ENCODE peak calls at places on chromosome 18, in seven cellular contexts. W, Y, S, F, K, G and H are unnamed samples.

GRCh38 chr18:61554117-61554776 is 221.0 kb downstream of the CDH20 start:
- DNase-seq in F (no peak), K (no peak), Y (no peak), S (no peak), G (no peak), W (no peak), H (no peak)

GRCh38 chr18:52069201-52069600 is 270.8 kb upstream of the DCC start:
- DNase-seq in G (no peak), S (no peak), K (no peak), F (no peak), W (no peak), Y (no peak), H (no peak)

GRCh38 chr18:63606526-63606925 is 19.4 kb downstream of the SERPINB13 start:
- DNase-seq in W (no peak), F (no peak), S (no peak), G (peak), K (peak), Y (peak), H (no peak)

GRCh38 chr18:48619016-48619415 is 80.2 kb downstream of the CTIF start:
- DNase-seq in W (no peak), G (no peak), F (no peak), K (no peak), Y (no peak), S (no peak), H (no peak)

GRCh38 chr18:30175621-30176225 is 866.8 kb downstream of the DSC3 start:
- DNase-seq in F (no peak), G (no peak), S (no peak), K (no peak), W (no peak), Y (no peak), H (no peak)

GRCh38 chr18:28176933-28177827 is at the start of gene CDH2:
- DNase-seq in F (peak), K (peak), Y (peak), W (peak), G (peak), S (peak), H (peak)

GRCh38 chr18:32366586-32367538 is 103.8 kb downstream of the GAREM1 start:
- DNase-seq in K (peak), F (no peak), W (no peak), G (peak), Y (no peak), S (peak), H (no peak)

GRCh38 chr18:73660931-73661330 is 486.7 kb downstream of the FBXO15 start:
- DNase-seq in G (no peak), W (no peak), Y (no peak), S (no peak), F (no peak), K (no peak), H (no peak)

GRCh38 chr18:76115580-76115979 is 379.5 kb downstream of the ZNF516 start:
- DNase-seq in G (no peak), W (no peak), F (no peak), K (no peak), S (no peak), Y (no peak), H (no peak)

GRCh38 chr18:59008302-59008974 is 131.2 kb upstream of the SEC11C start:
- DNase-seq in G (peak), Y (no peak), W (no peak), S (peak), F (peak), K (peak), H (no peak)

GRCh38 chr18:62607708-62608428 is 85.0 kb downstream of the ZCCHC2 start:
- DNase-seq in K (no peak), Y (no peak), W (no peak), F (no peak), S (no peak), G (no peak), H (no peak)

GRCh38 chr18:38847326-38847725 is 1281.7 kb upstream of the CELF4 start:
- DNase-seq in G (no peak), Y (no peak), F (no peak), S (no peak), W (no peak), K (no peak), H (no peak)

GRCh38 chr18:50806208-50806616 is 13.6 kb downstream of the MRO start:
- DNase-seq in G (no peak), Y (no peak), K (no peak), F (no peak), S (no peak), W (no peak), H (no peak)

GRCh38 chr18:75507636-75508035 is 80.1 kb upstream of the SMIM21 start:
- DNase-seq in K (peak), Y (no peak), S (no peak), G (peak), W (no peak), F (no peak), H (no peak)

GRCh38 chr18:28176674-28176932 is 327 bp downstream of the CDH2 start:
- DNase-seq in W (no peak), S (no peak), Y (no peak), F (no peak), G (no peak), K (no peak), H (peak)

GRCh38 chr18:44682181-44682870 is 1.6 kb downstream of the SETBP1 start:
- DNase-seq in K (peak), G (peak), S (no peak), F (no peak), Y (no peak), W (no peak), H (no peak)

GRCh38 chr18:47397671-47398319 is 146.3 kb upstream of the SKOR2 start:
- DNase-seq in S (no peak), W (no peak), F (peak), K (no peak), G (no peak), Y (no peak), H (peak)
- TF ChIP-seq CTCF in S (peak), W (peak), F (peak), K (peak), G (peak), Y (no peak), H (peak)

DNA sequence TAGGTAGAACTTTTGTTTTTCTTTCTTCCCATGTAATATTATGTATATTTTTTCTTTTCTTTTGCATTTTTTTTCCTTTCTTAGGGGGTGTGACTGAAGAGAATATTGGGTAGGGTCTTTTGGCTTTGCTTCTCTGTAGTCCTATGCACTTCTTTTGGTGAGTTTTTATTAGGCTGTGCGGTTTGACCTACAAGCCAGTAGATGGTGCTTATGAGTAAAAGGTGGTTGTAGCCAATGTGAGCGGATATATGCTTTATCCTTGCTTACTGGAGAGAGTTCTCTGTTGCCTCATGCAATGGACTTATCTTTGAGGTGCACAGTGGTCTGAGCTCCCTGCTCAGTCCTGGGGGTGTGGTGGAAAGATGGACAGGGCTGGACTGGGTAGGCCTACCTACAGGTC is 52.7 kb downstream of the DSEL start:
- DNase-seq in W (no peak), K (no peak), Y (no peak), G (no peak), S (no peak), F (peak), H (no peak)
- TF ChIP-seq CTCF in W (peak), K (no peak), Y (no peak), G (peak), S (peak), F (no peak), H (peak)

GRCh38 chr18:25334588-25334987 is 17.4 kb downstream of the ZNF521 start:
- DNase-seq in K (no peak), Y (no peak), G (no peak), W (no peak), S (no peak), F (no peak), H (no peak)
- TF ChIP-seq CTCF in K (peak), Y (no peak), G (no peak), W (peak), S (peak), F (no peak), H (peak)

DNA sequence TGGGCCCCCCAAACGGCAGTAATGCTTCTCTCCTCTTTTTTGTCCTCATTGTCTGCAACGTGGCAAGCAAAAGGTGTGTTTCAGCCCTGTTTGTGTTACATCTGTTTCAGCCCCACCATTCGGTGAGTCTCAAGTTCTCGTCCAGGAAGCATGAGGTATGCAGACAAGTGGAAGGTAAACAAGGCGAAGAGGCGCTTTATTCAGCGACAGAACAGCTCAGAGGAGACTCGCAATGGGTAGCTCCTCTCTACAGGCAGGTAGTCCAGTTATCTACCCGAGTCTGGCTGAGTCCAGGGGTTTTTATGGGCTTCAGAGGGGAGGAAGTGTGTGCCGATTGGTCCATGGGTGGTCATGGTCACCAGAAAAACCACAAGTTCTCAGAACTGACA is 733.4 kb upstream of the CDH7 start:
- DNase-seq in K (no peak), G (no peak), F (no peak), W (no peak), Y (no peak), S (no peak), H (no peak)
- TF ChIP-seq CTCF in K (no peak), G (no peak), F (no peak), W (no peak), Y (no peak), S (no peak), H (no peak)

GRCh38 chr18:3660719-3661118 is 210.7 kb downstream of the TGIF1 start:
- DNase-seq in W (no peak), Y (no peak), G (no peak), S (no peak), F (no peak), K (no peak), H (no peak)

GRCh38 chr18:3661989-3662388 is 212.0 kb downstream of the TGIF1 start:
- DNase-seq in Y (no peak), W (no peak), G (no peak), F (no peak), S (no peak), K (no peak), H (no peak)

GRCh38 chr18:3658529-3658928 is 208.6 kb downstream of the TGIF1 start:
- DNase-seq in Y (no peak), W (no peak), S (no peak), F (no peak), K (no peak), G (no peak), H (no peak)

GRCh38 chr18:3663870-3664512 is 214.0 kb downstream of the TGIF1 start:
- DNase-seq in F (no peak), W (no peak), S (no peak), K (no peak), Y (no peak), G (no peak), H (no peak)

DNA sequence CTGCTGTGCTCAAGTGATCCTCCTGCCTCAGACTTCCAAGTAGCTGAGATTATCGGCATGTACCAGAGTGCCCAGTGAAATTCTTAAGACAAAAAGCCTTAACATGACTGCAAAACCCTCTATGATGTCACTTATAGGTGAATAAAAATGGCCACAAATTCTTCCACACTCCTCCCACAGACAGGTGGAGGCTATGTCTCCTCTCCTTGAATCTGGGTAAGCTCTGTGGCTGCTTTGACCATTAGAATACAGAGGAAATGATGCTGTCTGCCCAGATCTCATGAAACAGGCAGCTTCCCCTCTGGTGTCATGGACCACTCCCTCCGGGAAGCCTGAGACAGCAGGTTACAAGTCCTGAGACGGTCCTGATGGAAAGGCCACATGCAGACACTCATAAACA is 211.1 kb downstream of the TGIF1 start:
- DNase-seq in Y (no peak), F (no peak), G (no peak), W (no peak), S (no peak), K (no peak), H (no peak)
- TF ChIP-seq CTCF in Y (no peak), F (no peak), G (no peak), W (no peak), S (no peak), K (no peak), H (no peak)

DNA sequence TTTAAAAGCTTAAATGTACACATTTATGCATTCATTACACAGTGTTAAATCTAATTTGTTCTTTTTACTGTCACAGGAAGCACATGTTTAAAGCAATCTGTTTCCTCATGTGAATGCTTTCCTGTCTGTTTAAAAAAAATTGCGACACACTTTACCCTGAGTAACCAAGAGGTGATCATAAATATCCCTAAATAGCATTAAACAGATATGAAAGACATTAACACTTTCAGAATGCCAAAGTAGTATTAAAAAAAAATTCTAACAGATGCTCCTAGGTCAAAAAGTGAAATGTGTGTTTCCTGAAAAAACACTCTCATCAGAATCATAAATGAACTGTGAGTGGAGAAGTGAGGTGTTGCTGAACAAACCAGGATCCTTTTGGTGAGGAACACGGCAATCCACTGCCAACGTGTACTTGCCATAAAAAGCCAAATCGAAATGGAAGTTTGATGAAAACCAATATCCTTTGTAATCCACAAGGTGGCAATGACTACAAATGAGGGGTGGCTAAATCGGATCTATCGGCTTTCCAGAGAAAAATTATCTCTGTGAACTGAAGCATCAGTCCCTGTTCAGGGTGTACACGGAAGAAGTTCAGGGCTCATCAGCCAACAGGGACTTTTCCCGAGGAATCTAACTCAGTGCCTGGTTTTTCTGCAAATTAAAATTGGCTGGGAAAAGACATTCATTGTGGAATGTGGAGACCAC is 248.9 kb downstream of the TCF4 start:
- DNase-seq in K (peak), G (peak), F (no peak), W (no peak), Y (no peak), S (no peak), H (no peak)
- TF ChIP-seq CTCF in K (peak), G (peak), F (no peak), W (no peak), Y (no peak), S (peak), H (peak)